ENCODE peak calls at places on chromosomes 1 and 21, in six cellular contexts. S is NCI-H1436, F is RPMI7951, R is dermis blood vessel endothelial cell, G is pancreas, I is progenitor cell of endocrine pancreas. W is an unnamed sample.
A peak's percentile ranks its signal among the peaks of the same experiment; 100 is the strongest.

GRCh38 chr1:242842094-242842493 is 317.6 kb upstream of the PLD5 start:
- DNase-seq in S (peak; percentile 10), F (no peak), R (no peak), G (no peak), I (no peak), W (no peak)

GRCh38 chr1:67135354-67135753 is 584 bp upstream of the C1orf141 start:
- DNase-seq in S (no peak), F (peak; percentile 7), R (no peak), G (no peak), I (no peak), W (peak; percentile 83)

GRCh38 chr1:186102559-186103148 is 272.4 kb downstream of the TPR start:
- DNase-seq in S (no peak), F (peak; percentile 70), R (peak; percentile 89), G (no peak), I (no peak), W (peak; percentile 69)

GRCh38 chr1:9068971-9069323 is 488 bp downstream of the SLC2A5 start:
- DNase-seq in S (no peak), F (peak; percentile 54), R (no peak), G (no peak), I (no peak), W (no peak)

GRCh38 chr1:75092141-75092540 is 42.0 kb upstream of the LHX8 start:
- DNase-seq in S (no peak), F (peak; percentile 67), R (no peak), G (no peak), I (no peak), W (no peak)

GRCh38 chr1:93552751-93553455 is 105.0 kb downstream of the FNBP1L start:
- DNase-seq in S (no peak), F (peak; percentile 73), R (peak; percentile 64), G (no peak), I (no peak), W (no peak)

GRCh38 chr1:169180167-169180566 is 73.7 kb downstream of the ATP1B1 start:
- DNase-seq in S (no peak), F (no peak), R (no peak), G (no peak), I (no peak), W (no peak)

GRCh38 chr1:48329489-48329888 is 107.0 kb downstream of the SLC5A9 start:
- DNase-seq in S (no peak), F (peak; percentile 3), R (no peak), G (no peak), I (no peak), W (no peak)

GRCh38 chr21:16597768-16598167 is 868.0 kb downstream of the USP25 start:
- DNase-seq in S (no peak), F (no peak), R (no peak), G (no peak), I (no peak), W (no peak)

GRCh38 chr1:41380979-41381690 is 19.9 kb downstream of the FOXO6 start:
- DNase-seq in S (peak; percentile 97), F (no peak), R (no peak), G (peak; percentile 83), I (no peak), W (no peak)

W was measured in BJ.